ENCODE peak calls at places on chromosome 6, in ten cellular contexts. R is hepatocyte, P is breast epithelium, L is tibial artery, C is uterus, E is trophoblast cell, S is upper lobe of right lung, K is lung, M is neuronal stem cell, X is left lung. Q is an unnamed sample. For H3K36me3, the result is how much of the 10 kb centered on the place peaks cover.

GRCh38 chr6:33082702-33083101 is 6.9 kb downstream of the HLA-DPB1 start:
- DNase-seq in R (peak), P (no peak), L (no peak), C (no peak), E (peak), S (peak), K (no peak), M (no peak), X (no peak), Q (peak)

GRCh38 chr6:130676077-130676772 is 151.0 kb upstream of the SMLR1 start:
- DNase-seq in R (no peak), P (no peak), L (no peak), C (peak), E (no peak), S (no peak), K (no peak), M (no peak), X (no peak), Q (no peak)

GRCh38 chr6:2950713-2951112 is 20.7 kb downstream of the SERPINB6 start:
- DNase-seq in R (no peak), P (no peak), L (no peak), C (no peak), E (no peak), S (no peak), K (no peak), M (no peak), X (no peak), Q (no peak)

GRCh38 chr6:137927777-137928218 is 60.7 kb downstream of the TNFAIP3 start:
- DNase-seq in R (no peak), P (no peak), L (no peak), C (no peak), E (peak), S (no peak), K (no peak), M (no peak), X (no peak), Q (no peak)

GRCh38 chr6:17589402-17590116 is 10.5 kb upstream of the FAM8A1 start:
- DNase-seq in R (peak), P (no peak), L (no peak), C (no peak), E (peak), S (no peak), K (peak), M (no peak), X (no peak), Q (no peak)

GRCh38 chr6:37711331-37711924 is 13.7 kb upstream of the MDGA1 start:
- DNase-seq in R (no peak), P (no peak), L (no peak), C (no peak), E (no peak), S (no peak), K (no peak), M (no peak), X (no peak), Q (no peak)

GRCh38 chr6:47044418-47044817 is 2.3 kb upstream of the ADGRF1 start:
- DNase-seq in R (peak), P (no peak), L (no peak), C (no peak), E (peak), S (no peak), K (no peak), M (no peak), X (no peak), Q (no peak)

GRCh38 chr6:23212398-23212797 is 643.0 kb downstream of the HDGFL1 start:
- DNase-seq in R (no peak), P (no peak), L (no peak), C (no peak), E (no peak), S (no peak), K (no peak), M (no peak), X (no peak), Q (no peak)

GRCh38 chr6:144033816-144034540 is 25.9 kb upstream of the PLAGL1 start:
- DNase-seq in R (peak), P (no peak), L (no peak), C (no peak), E (no peak), S (no peak), K (no peak), M (no peak), X (peak), Q (no peak)

GRCh38 chr6:165010556-165011535 is 298.6 kb downstream of the C6orf118 start:
- DNase-seq in R (peak), P (no peak), L (no peak), C (no peak), E (peak), S (no peak), K (no peak), M (no peak), X (no peak), Q (no peak)

GRCh38 chr6:38302081-38302480 is 337.6 kb downstream of the BTBD9 start:
- DNase-seq in R (no peak), P (no peak), L (no peak), C (no peak), E (no peak), S (no peak), K (no peak), M (no peak), X (no peak), Q (no peak)

GRCh38 chr6:110581682-110582081 is 105.3 kb upstream of the SLC22A16 start:
- DNase-seq in R (no peak), P (no peak), L (no peak), C (no peak), E (no peak), S (no peak), K (no peak), M (no peak), X (no peak), Q (no peak)

GRCh38 chr6:90274481-90275030 is 22.1 kb downstream of the BACH2 start:
- DNase-seq in R (no peak), P (peak), L (no peak), C (no peak), E (no peak), S (no peak), K (no peak), M (no peak), X (no peak), Q (no peak)

GRCh38 chr6:158272324-158272723 is 39.9 kb upstream of the TULP4 start:
- DNase-seq in R (no peak), P (no peak), L (no peak), C (no peak), E (no peak), S (no peak), K (no peak), M (no peak), X (no peak), Q (no peak)

GRCh38 chr6:102015431-102015830 is 621.9 kb downstream of the GRIK2 start:
- DNase-seq in R (no peak), P (no peak), L (peak), C (no peak), E (no peak), S (peak), K (no peak), M (no peak), X (no peak), Q (no peak)

GRCh38 chr6:11718461-11718860 is 60.1 kb downstream of the ADTRP start:
- DNase-seq in R (no peak), P (no peak), L (no peak), C (no peak), E (no peak), S (no peak), K (no peak), M (no peak), X (no peak), Q (no peak)

GRCh38 chr6:151783692-151784091 is 23.8 kb upstream of the ESR1 start:
- DNase-seq in R (no peak), P (no peak), L (no peak), C (no peak), E (no peak), S (no peak), K (no peak), M (no peak), X (no peak), Q (no peak)

GRCh38 chr6:35736293-35736894 is 438 bp upstream of the ARMC12 start:
- DNase-seq in R (peak), P (peak), L (peak), C (peak), E (peak), S (peak), K (peak), M (peak), X (peak), Q (peak)

GRCh38 chr6:82568290-82568993 is 204.8 kb downstream of the TPBG start:
- DNase-seq in R (no peak), P (peak), L (no peak), C (no peak), E (no peak), S (no peak), K (no peak), M (no peak), X (peak), Q (no peak)

GRCh38 chr6:105170066-105170465 is 9.7 kb downstream of the POPDC3 start:
- DNase-seq in R (no peak), P (no peak), L (no peak), C (no peak), E (no peak), S (no peak), K (no peak), M (no peak), X (no peak), Q (no peak)

GRCh38 chr6:160080097-160080496 is 41.5 kb upstream of the SLC22A1 start:
- DNase-seq in R (no peak), P (no peak), L (no peak), C (no peak), E (no peak), S (no peak), K (no peak), M (no peak), X (no peak), Q (no peak)

GRCh38 chr6:160082627-160083026 is 39.0 kb upstream of the SLC22A1 start:
- DNase-seq in R (no peak), P (no peak), L (no peak), C (no peak), E (no peak), S (no peak), K (no peak), M (no peak), X (no peak), Q (no peak)

GRCh38 chr6:160078883-160079685 is 42.5 kb upstream of the SLC22A1 start:
- DNase-seq in R (no peak), P (no peak), L (no peak), C (no peak), E (no peak), S (no peak), K (no peak), M (no peak), X (no peak), Q (no peak)

GRCh38 chr6:160079686-160080043 is 42.0 kb upstream of the SLC22A1 start:
- DNase-seq in R (no peak), P (no peak), L (no peak), C (no peak), E (no peak), S (no peak), K (no peak), M (no peak), X (no peak), Q (no peak)

GRCh38 chr6:160081398-160081797 is 40.2 kb upstream of the SLC22A1 start:
- DNase-seq in R (no peak), P (no peak), L (no peak), C (no peak), E (peak), S (no peak), K (no peak), M (no peak), X (no peak), Q (no peak)
- H3K36me3 ChIP-seq in R (under half), P (under half), L (half or more), C (under half), E (half or more), S (half or more), K (under half), M (half or more), X (under half), Q (half or more)

GRCh38 chr6:88142299-88142668 is 23.9 kb downstream of the CNR1 start:
- DNase-seq in R (no peak), P (no peak), L (no peak), C (no peak), E (no peak), S (no peak), K (no peak), M (no peak), X (no peak), Q (no peak)
- H3K4me3 ChIP-seq in R (no peak), P (no peak), L (no peak), C (no peak), E (no peak), S (no peak), K (no peak), M (no peak), X (no peak), Q (no peak)

GRCh38 chr6:251920-252319 is 40.4 kb upstream of the DUSP22 start:
- DNase-seq in R (no peak), P (no peak), L (no peak), C (no peak), E (no peak), S (no peak), K (no peak), M (no peak), X (no peak), Q (no peak)

GRCh38 chr6:255418-256090 is 36.7 kb upstream of the DUSP22 start:
- DNase-seq in R (no peak), P (no peak), L (no peak), C (no peak), E (no peak), S (no peak), K (no peak), M (no peak), X (no peak), Q (no peak)

GRCh38 chr6:256169-256568 is 36.1 kb upstream of the DUSP22 start:
- DNase-seq in R (no peak), P (no peak), L (no peak), C (no peak), E (no peak), S (no peak), K (no peak), M (no peak), X (no peak), Q (no peak)

GRCh38 chr6:252775-253526 is 39.3 kb upstream of the DUSP22 start:
- DNase-seq in R (no peak), P (no peak), L (no peak), C (no peak), E (peak), S (no peak), K (no peak), M (no peak), X (no peak), Q (no peak)

GRCh38 chr6:254011-254410 is 38.3 kb upstream of the DUSP22 start:
- DNase-seq in R (no peak), P (no peak), L (no peak), C (no peak), E (no peak), S (no peak), K (no peak), M (no peak), X (no peak), Q (no peak)
- H3K36me3 ChIP-seq in R (under half), P (under half), L (under half), C (under half), E (under half), S (under half), K (under half), M (under half), X (under half), Q (under half)

DNA sequence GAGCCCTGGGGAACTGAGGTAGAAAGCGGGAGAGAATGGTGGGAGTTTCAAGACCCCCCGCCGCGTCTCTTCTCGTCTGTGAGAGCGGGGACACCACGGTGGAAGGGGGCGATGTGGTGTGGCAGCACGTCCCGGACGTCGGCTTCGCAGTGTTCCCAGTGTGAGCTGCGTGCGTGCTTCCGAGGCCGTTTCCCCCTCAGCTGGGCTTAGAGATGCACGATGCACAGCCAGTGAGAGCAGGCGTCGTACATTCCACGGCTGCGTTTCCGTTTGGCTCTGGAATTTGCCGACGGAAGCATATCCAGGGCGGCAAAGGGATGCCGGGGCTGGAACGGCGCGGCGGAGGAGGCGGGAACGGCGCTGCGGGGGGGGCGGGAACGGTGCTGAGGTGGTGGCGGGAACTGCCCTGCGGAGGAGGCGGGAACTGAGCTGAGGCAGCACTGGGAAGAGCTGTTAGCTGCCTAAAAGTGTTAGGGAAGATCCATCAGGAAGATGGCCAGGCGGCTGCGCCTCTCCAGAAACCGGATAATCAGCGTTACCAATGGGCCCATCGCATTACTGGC is 37.7 kb downstream of the KIF25 start:
- DNase-seq in R (peak), P (no peak), L (no peak), C (peak), E (peak), S (peak), K (peak), M (no peak), X (peak), Q (peak)
- H3K4me3 ChIP-seq in R (peak), P (peak), L (peak), C (peak), E (no peak), S (peak), K (peak), M (peak), X (no peak), Q (peak)

Q was measured in left ventricle myocardium inferior.